ENCODE peak calls at places on chromosomes 2 and 18, in six cellular contexts. D is GM10248; H is RWPE1; I is ELF-1; Y is effector memory CD8-positive, alpha-beta T cell; U is T47D. Z is an unnamed sample.

GRCh38 chr2:24050041-24050655 is 607 bp downstream of the FKBP1B start:
- DNase-seq in H (no peak), Y (no peak), U (no peak), D (no peak), I (peak; percentile 47), Z (peak; percentile 74)

GRCh38 chr18:58894937-58895336 is 30.3 kb downstream of the ZNF532 start:
- DNase-seq in U (no peak), Y (no peak), I (no peak), H (no peak), D (no peak), Z (no peak)

GRCh38 chr18:68472701-68473295 is 242.1 kb downstream of the TMX3 start:
- DNase-seq in D (no peak), I (no peak), U (no peak), H (no peak), Y (no peak), Z (no peak)

GRCh38 chr18:44781890-44782289 is 101.2 kb downstream of the SETBP1 start:
- DNase-seq in D (no peak), H (no peak), Y (no peak), I (peak; percentile 25), U (no peak), Z (peak; percentile 16)

GRCh38 chr2:63484481-63484880 is 103.8 kb downstream of the WDPCP start:
- DNase-seq in D (no peak), H (no peak), I (no peak), Y (no peak), U (no peak), Z (no peak)

GRCh38 chr2:156476516-156477206 is 40.5 kb downstream of the GPD2 start:
- DNase-seq in U (no peak), D (peak; percentile 41), I (no peak), Y (no peak), H (peak; percentile 61), Z (no peak)

GRCh38 chr2:117921520-117921919 is 92.3 kb downstream of the CCDC93 start:
- DNase-seq in H (no peak), Y (no peak), D (no peak), I (no peak), U (no peak), Z (no peak)

GRCh38 chr2:138095336-138095735 is 131.1 kb downstream of the HNMT start:
- DNase-seq in H (no peak), I (no peak), U (no peak), Y (no peak), D (no peak), Z (no peak)

GRCh38 chr2:74551942-74552913 is 1.5 kb downstream of the LOXL3 start:
- DNase-seq in U (no peak), Y (no peak), I (no peak), H (no peak), D (peak; percentile 49), Z (no peak)

GRCh38 chr2:10414000-10414451 is 34.1 kb downstream of the ODC1 start:
- DNase-seq in H (peak; percentile 61), U (no peak), D (peak; percentile 54), Y (no peak), I (no peak), Z (no peak)

GRCh38 chr2:30611572-30611971 is 164.5 kb downstream of the LCLAT1 start:
- DNase-seq in D (no peak), U (no peak), H (no peak), I (peak; percentile 15), Y (no peak), Z (no peak)

Z was measured in H7.